ENCODE peak calls at places on chromosomes 2 and 18, in four cellular contexts. P is small intestine, R is adrenal gland, O is iPS DF 19.7. X is an unnamed sample.

GRCh38 chr2:120935339-120936313 is 200.0 kb downstream of the GLI2 start:
- DNase-seq in P (peak), R (peak), O (no peak), X (peak)

GRCh38 chr2:71327916-71328315 is 3.7 kb upstream of the ZNF638 start:
- DNase-seq in P (peak), R (no peak), O (no peak), X (no peak)

GRCh38 chr2:37683926-37684780 is 12.7 kb upstream of the CDC42EP3 start:
- DNase-seq in P (peak), R (no peak), O (no peak), X (no peak)

GRCh38 chr2:216842634-216843033 is 17.2 kb downstream of the TNP1 start:
- DNase-seq in P (no peak), R (no peak), O (no peak), X (no peak)

GRCh38 chr2:103268841-103269498 is 507.1 kb downstream of the TMEM182 start:
- DNase-seq in P (peak), R (no peak), O (no peak), X (no peak)

GRCh38 chr2:224033601-224034000 is 5.5 kb downstream of the SERPINE2 start:
- DNase-seq in P (no peak), R (no peak), O (no peak), X (no peak)

GRCh38 chr2:142670362-142670761 is 207.1 kb upstream of the KYNU start:
- DNase-seq in P (no peak), R (no peak), O (no peak), X (no peak)

GRCh38 chr2:47344890-47345583 is 57.9 kb upstream of the MSH2 start:
- DNase-seq in P (peak), R (peak), O (peak), X (peak)

GRCh38 chr2:73933194-73933593 is 6.5 kb downstream of the DGUOK start:
- DNase-seq in P (no peak), R (no peak), O (no peak), X (no peak)

GRCh38 chr18:68841301-68841700 is 43.4 kb downstream of the CCDC102B start:
- DNase-seq in P (no peak), R (no peak), O (no peak), X (no peak)

GRCh38 chr18:36382854-36383253 is 85.3 kb downstream of the FHOD3 start:
- DNase-seq in P (no peak), R (no peak), O (no peak), X (no peak)

GRCh38 chr2:101026253-101026701 is 24.2 kb downstream of the RPL31 start:
- DNase-seq in P (no peak), R (no peak), O (no peak), X (no peak)

GRCh38 chr2:61689526-61689925 is 151.4 kb upstream of the XPO1 start:
- DNase-seq in P (no peak), R (no peak), O (no peak), X (no peak)